ENCODE peak calls at places on chromosomes 11 and 22, in seven cellular contexts. B is CD8-positive, alpha-beta T cell; V is neuronal stem cell; Z is esophagus muscularis mucosa; R is pancreas; F is cardiac muscle cell; W is transverse colon. N is an unnamed sample. For H3K4me1, the result is how much of the 10 kb centered on the place peaks cover.

GRCh38 chr11:19111809-19112208 is 5.2 kb upstream of the ZDHHC13 start:
- DNase-seq in W (no peak), B (no peak), F (no peak), Z (no peak), V (no peak), R (no peak), N (no peak)

GRCh38 chr11:115930886-115931537 is 426.8 kb upstream of the CADM1 start:
- DNase-seq in B (no peak), F (no peak), W (peak), V (no peak), Z (no peak), R (no peak), N (no peak)

GRCh38 chr11:111795333-111795985 is 29.3 kb upstream of the PPP2R1B start:
- DNase-seq in F (no peak), W (no peak), B (no peak), Z (no peak), R (no peak), V (no peak), N (no peak)

GRCh38 chr11:69296890-69297224 is 2.9 kb downstream of the MYEOV start:
- DNase-seq in R (no peak), B (no peak), Z (no peak), V (no peak), F (no peak), W (peak), N (no peak)

GRCh38 chr11:118921121-118921928 is 4.4 kb downstream of the BCL9L start:
- DNase-seq in V (no peak), Z (peak), F (no peak), W (peak), B (no peak), R (peak), N (no peak)

GRCh38 chr11:2443406-2443805 is 908 bp downstream of the TRPM5 start:
- DNase-seq in R (no peak), F (no peak), W (no peak), V (no peak), B (no peak), Z (no peak), N (no peak)

GRCh38 chr11:33695051-33695566 is 5.5 kb downstream of the C11orf91 start:
- DNase-seq in B (no peak), V (no peak), Z (no peak), F (no peak), W (no peak), R (peak), N (no peak)

GRCh38 chr11:105790841-105791240 is 181.0 kb downstream of the GRIA4 start:
- DNase-seq in R (no peak), F (no peak), V (no peak), B (no peak), W (no peak), Z (no peak), N (no peak)

GRCh38 chr11:129093283-129093682 is 98.8 kb downstream of the ARHGAP32 start:
- DNase-seq in B (no peak), R (no peak), F (no peak), V (no peak), W (no peak), Z (no peak), N (no peak)

GRCh38 chr11:112345708-112346107 is 85.0 kb upstream of the PLET1 start:
- DNase-seq in Z (no peak), B (no peak), R (no peak), W (no peak), V (no peak), F (peak), N (peak)

GRCh38 chr22:47174671-47175111 is 412.2 kb downstream of the TBC1D22A start:
- DNase-seq in V (no peak), F (no peak), B (no peak), Z (no peak), R (peak), W (no peak), N (no peak)

GRCh38 chr11:8694137-8694536 is 11.5 kb downstream of the RPL27A start:
- DNase-seq in R (no peak), W (no peak), Z (no peak), B (no peak), V (no peak), F (no peak), N (no peak)

GRCh38 chr11:25953015-25953414 is 378.9 kb upstream of the ANO3 start:
- DNase-seq in V (no peak), W (no peak), B (no peak), F (no peak), R (no peak), Z (no peak), N (no peak)

GRCh38 chr11:70608568-70609314 is 210.4 kb downstream of the CTTN start:
- DNase-seq in Z (no peak), F (no peak), V (no peak), R (no peak), W (no peak), B (no peak), N (no peak)

GRCh38 chr11:693415-693831 is 1.6 kb downstream of the DEAF1 start:
- DNase-seq in Z (no peak), W (no peak), F (no peak), B (no peak), V (no peak), R (no peak), N (peak)

GRCh38 chr11:130675456-130675855 is 227.0 kb downstream of the ADAMTS15 start:
- DNase-seq in B (no peak), V (no peak), R (peak), F (no peak), W (peak), Z (no peak), N (peak)

GRCh38 chr11:133898031-133898769 is 52.9 kb upstream of the SPATA19 start:
- DNase-seq in F (no peak), B (peak), Z (no peak), W (no peak), V (no peak), R (no peak), N (no peak)

GRCh38 chr22:23072035-23072910 is 2.0 kb downstream of the GNAZ start:
- DNase-seq in R (no peak), B (no peak), F (no peak), V (no peak), Z (no peak), W (no peak), N (no peak)

GRCh38 chr22:38314992-38315800 is 2.0 kb downstream of the CSNK1E start:
- DNase-seq in V (no peak), R (no peak), F (no peak), W (peak), B (peak), Z (no peak), N (no peak)

GRCh38 chr11:122743949-122744876 is 88.7 kb downstream of the UBASH3B start:
- DNase-seq in V (no peak), B (peak), R (no peak), Z (no peak), F (no peak), W (peak), N (no peak)

GRCh38 chr11:63761870-63762661 is 6.5 kb downstream of the ZFTA start:
- DNase-seq in V (peak), B (no peak), F (peak), R (peak), W (peak), Z (no peak), N (no peak)

GRCh38 chr11:446886-447285 is 3.2 kb upstream of the PTDSS2 start:
- DNase-seq in B (no peak), Z (no peak), V (no peak), F (no peak), W (peak), R (no peak), N (peak)

GRCh38 chr11:2266586-2267305 is 3.6 kb downstream of the ASCL2 start:
- DNase-seq in Z (peak), V (no peak), R (no peak), F (no peak), W (no peak), B (peak), N (no peak)

GRCh38 chr11:74316772-74317505 is 5.5 kb upstream of the P4HA3 start:
- DNase-seq in W (no peak), B (no peak), Z (no peak), F (no peak), R (no peak), V (no peak), N (no peak)

GRCh38 chr11:103792981-103793468 is 243.4 kb upstream of the DDI1 start:
- DNase-seq in R (no peak), W (no peak), B (no peak), V (no peak), F (no peak), Z (no peak), N (no peak)

GRCh38 chr11:69217276-69218105 is 61.8 kb downstream of the SMIM38 start:
- DNase-seq in B (peak), R (no peak), W (peak), V (no peak), F (no peak), Z (no peak), N (no peak)

GRCh38 chr22:38246692-38247091 is 26.1 kb downstream of the TMEM184B start:
- DNase-seq in R (no peak), F (no peak), W (no peak), V (no peak), Z (no peak), B (no peak), N (no peak)

GRCh38 chr11:98549571-98549970 is 471.2 kb upstream of the CNTN5 start:
- DNase-seq in Z (no peak), B (no peak), V (no peak), R (no peak), W (no peak), F (no peak), N (no peak)

GRCh38 chr11:64661146-64661545 is 61.9 kb downstream of the NRXN2 start:
- DNase-seq in R (no peak), F (no peak), B (no peak), W (no peak), V (no peak), Z (no peak), N (peak)

GRCh38 chr11:11979487-11980117 is 28.8 kb downstream of the DKK3 start:
- DNase-seq in B (no peak), W (no peak), R (no peak), F (peak), Z (no peak), V (no peak), N (peak)

GRCh38 chr11:117520966-117521365 is 193.3 kb downstream of the CEP164 start:
- DNase-seq in R (no peak), Z (no peak), V (no peak), W (no peak), B (no peak), F (no peak), N (no peak)

GRCh38 chr11:45890886-45891550 is 5.6 kb downstream of the MAPK8IP1 start:
- DNase-seq in B (no peak), Z (no peak), F (no peak), V (no peak), R (no peak), W (no peak), N (no peak)

DNA sequence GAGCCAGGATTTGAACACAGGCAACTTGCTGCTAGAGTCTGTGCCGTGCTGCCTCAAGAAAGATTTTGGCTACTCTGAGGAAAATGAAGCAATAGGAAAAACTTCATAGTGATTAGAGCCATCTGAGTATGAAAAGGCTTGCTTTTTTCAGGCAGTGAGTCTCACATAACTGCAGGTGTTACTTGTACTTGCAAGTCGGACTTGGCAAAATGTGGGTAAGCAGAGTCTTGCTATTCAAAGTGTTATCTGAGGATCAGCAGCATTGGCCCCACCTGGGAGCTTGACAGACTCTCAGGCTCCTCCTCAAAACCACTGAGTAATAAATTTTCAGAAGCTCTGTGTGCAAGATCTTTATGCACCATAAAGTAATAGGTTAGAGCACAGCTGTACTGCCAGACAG is 18.1 kb downstream of the RNF141 start:
- DNase-seq in Z (no peak), F (no peak), W (no peak), R (no peak), B (no peak), V (no peak), N (no peak)
- H3K4me1 ChIP-seq in Z (under half), F (under half), W (under half), R (under half), B (under half), V (under half), N (under half)

DNA sequence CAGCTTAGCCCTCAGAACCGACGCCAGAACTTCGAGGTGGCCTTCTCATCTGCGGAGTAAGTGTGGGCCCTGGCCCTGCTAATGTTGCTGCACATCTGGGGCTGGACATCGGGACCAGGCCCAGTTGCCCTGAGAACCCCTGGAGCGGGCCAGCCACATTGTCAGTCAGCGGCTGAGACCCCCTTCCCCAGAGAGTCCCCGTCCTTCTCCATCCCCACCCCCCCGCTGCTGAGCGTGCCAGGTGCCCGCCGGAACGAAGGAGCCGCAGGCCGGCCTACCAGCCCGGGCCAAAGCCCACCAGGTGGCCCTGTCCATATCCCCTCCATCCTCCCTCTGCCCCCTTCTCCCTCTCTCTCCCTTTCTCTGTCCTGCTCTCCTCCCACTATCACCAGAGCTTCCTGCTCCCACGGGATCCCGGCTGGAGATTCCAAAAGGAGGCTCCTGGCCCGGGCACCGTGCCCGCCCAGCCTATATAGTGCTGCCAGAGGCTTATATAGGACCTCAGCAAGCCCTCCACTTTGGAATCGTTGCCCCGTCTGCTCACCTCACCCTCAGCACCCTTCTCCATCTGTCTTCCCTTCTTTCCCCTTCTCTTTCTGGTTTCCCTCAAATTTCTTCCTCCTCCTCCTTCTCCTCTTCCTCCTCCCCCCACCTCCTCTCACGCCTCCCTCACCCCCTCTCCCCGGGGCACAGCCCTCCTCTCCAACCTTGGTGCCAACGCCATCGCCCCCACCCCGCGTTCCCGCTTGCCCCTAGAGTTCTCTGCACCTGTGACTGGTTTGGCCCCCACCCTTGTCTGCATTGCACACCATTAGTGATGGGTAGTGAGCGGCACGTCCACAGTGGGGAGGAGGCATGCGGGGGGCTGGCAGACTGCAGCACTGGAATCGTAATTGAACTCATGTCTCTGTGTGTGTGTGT is 7.3 kb downstream of the SELENOM start:
- DNase-seq in W (no peak), R (no peak), F (no peak), V (no peak), Z (no peak), B (no peak), N (no peak)
- H3K27ac ChIP-seq in W (peak), R (no peak), F (no peak), V (no peak), Z (peak), B (no peak), N (no peak)

DNA sequence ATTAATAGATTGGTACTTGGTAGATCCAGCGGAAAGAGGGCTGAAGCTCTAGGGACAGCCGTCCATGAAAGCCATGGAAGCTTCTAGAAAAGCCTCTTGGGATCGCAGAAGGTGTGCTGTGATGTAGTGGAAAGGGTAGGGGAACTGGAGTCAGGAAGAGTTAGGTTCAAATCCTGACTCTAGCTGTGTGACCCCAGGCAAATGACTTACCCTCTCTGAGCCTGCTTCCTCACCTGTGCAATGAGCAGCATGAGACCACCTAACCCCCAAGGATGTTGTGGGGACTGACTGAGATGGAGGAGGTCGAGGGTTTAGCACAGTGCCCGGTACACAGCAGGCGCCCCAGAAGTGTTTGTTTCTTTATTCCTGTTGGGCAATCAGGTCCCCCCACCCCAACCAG is 2.2 kb downstream of the EML3 start:
- DNase-seq in V (no peak), W (no peak), R (no peak), B (no peak), Z (no peak), F (no peak), N (no peak)
- H3K4me1 ChIP-seq in V (under half), W (under half), R (under half), B (under half), Z (under half), F (under half), N (under half)

DNA sequence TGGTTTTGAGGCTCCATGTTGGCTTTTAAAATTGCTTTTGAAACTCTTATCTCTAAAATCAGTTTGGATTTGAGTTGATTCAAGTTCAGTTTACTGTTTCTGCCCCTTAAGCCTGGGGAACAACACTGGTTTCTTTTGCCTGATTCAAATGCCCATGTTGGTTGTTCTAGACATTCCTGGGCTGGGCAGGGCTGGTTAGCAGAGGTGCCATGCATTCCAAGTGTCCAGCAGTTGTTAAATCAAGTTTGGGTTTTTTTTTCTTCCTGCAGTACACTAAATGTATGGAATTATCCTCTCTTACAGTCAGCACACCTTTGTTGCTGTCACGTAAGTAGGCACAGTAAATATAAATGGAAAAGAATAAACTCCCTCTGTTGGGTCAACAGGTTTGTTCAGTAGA is 67.2 kb upstream of the MTMR2 start:
- DNase-seq in V (no peak), W (no peak), B (no peak), Z (no peak), F (no peak), R (no peak), N (no peak)
- H3K27ac ChIP-seq in V (no peak), W (peak), B (no peak), Z (no peak), F (no peak), R (no peak), N (peak)

GRCh38 chr22:28023036-28023435 is 104.0 kb upstream of the PITPNB start:
- DNase-seq in Z (no peak), B (no peak), V (no peak), F (no peak), W (no peak), R (peak), N (no peak)
- H3K4me1 ChIP-seq in Z (under half), B (under half), V (under half), F (under half), W (under half), R (under half), N (under half)

GRCh38 chr11:114269498-114269897 is 26.7 kb upstream of the NNMT start:
- DNase-seq in B (no peak), W (no peak), R (no peak), F (no peak), V (no peak), Z (peak), N (no peak)
- H3K27ac ChIP-seq in B (no peak), W (no peak), R (no peak), F (no peak), V (no peak), Z (no peak), N (no peak)

DNA sequence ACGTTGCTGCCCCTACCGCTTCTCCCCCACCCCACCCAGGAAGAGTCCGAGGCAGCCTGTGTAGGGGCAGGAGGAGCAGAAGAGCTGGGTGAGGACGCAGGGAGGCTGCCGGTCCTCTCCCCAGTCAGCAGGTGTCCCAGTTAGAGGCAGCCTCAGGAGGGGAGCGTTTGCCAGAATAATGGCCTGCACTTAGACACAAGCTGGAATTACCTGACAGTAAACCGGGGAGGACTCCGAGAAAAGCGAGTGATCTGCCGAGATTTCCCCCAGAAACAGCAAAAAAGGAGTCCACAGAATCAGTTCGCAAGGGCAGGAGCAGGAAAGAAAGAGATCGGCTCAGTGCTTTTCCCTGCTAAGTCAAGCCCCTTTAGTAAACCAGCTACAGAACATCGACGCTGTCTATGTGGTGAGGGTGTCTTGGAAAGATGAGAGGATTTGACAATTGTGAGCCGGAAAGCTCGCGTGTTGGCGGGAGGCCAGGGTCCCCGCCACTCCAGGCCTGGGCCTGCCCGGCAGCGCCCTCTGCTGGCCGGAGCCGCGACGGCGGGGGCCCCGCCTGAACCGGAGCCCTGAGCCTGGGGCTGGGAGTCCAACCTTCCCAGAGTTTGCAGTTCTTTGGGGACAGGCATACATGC is 17.7 kb upstream of the THRSP start:
- DNase-seq in B (peak), W (peak), V (peak), Z (no peak), F (peak), R (peak), N (peak)
- H3K4me1 ChIP-seq in B (under half), W (under half), V (under half), Z (under half), F (under half), R (under half), N (under half)

DNA sequence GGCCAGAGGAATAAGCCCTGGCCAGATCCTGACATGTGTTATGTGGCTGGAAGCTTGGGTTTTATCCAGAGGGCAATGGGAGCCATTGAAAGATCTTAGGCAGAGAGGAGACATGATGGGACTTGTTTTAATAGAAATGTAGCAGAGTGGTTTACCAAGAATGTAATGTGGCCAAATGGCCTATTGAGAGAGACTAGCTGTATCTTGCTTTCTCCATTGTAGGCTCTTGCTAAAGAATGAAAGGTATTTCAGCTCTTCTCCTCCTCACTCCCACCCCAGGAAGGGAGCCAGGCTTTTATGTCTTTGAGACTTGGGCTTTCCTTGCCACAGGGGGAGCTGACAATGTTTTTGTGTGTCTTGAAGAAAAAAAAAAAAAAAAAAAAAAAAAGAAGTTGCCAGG is 82.3 kb downstream of the TRIM29 start:
- DNase-seq in Z (peak), B (no peak), V (peak), F (peak), R (no peak), W (no peak), N (no peak)
- H3K27ac ChIP-seq in Z (no peak), B (no peak), V (peak), F (no peak), R (no peak), W (no peak), N (no peak)

GRCh38 chr11:126216526-126217305 is 5.1 kb downstream of the FAM118B start:
- DNase-seq in V (no peak), Z (no peak), W (no peak), F (no peak), B (no peak), R (no peak), N (no peak)
- H3K4me1 ChIP-seq in V (under half), Z (under half), W (half or more), F (under half), B (under half), R (under half), N (under half)

N was measured in SJCRH30.